ENCODE peak calls at places on chromosomes 5 and 9, in six cellular contexts. H is WTC11, T is GM12865, Q is right atrium auricular region, U is IMR-90, N is AG04449. S is an unnamed sample.
A peak's percentile ranks its signal among the peaks of the same experiment; 100 is the strongest.

GRCh38 chr5:124906339-124907097 is 160.1 kb upstream of the ZNF608 start:
- DNase-seq in Q (peak; percentile 75), H (peak; percentile 22), T (no peak), U (peak; percentile 79), N (peak; percentile 50), S (no peak)

GRCh38 chr5:66498791-66499207 is 97.4 kb upstream of the MAST4 start:
- DNase-seq in N (no peak), H (no peak), U (no peak), Q (no peak), T (peak; percentile 11), S (no peak)

GRCh38 chr9:80086386-80086785 is 514.6 kb downstream of the TLE4 start:
- DNase-seq in U (no peak), H (no peak), Q (no peak), T (no peak), N (no peak), S (no peak)

GRCh38 chr9:92133949-92134604 is 18.9 kb upstream of the SPTLC1 start:
- DNase-seq in H (peak; percentile 93), Q (peak; percentile 79), U (peak; percentile 77), T (peak; percentile 77), N (no peak), S (peak; percentile 32)

GRCh38 chr5:145718956-145719355 is 116.2 kb downstream of the PRELID2 start:
- DNase-seq in H (no peak), U (peak; percentile 65), N (peak; percentile 14), T (no peak), Q (no peak), S (no peak)

GRCh38 chr9:34628656-34629491 is at the start of gene ARID3C:
- DNase-seq in U (no peak), Q (no peak), N (no peak), T (no peak), H (peak; percentile 53), S (no peak)

GRCh38 chr5:135980650-135981049 is 25.9 kb upstream of the LECT2 start:
- DNase-seq in Q (no peak), U (peak; percentile 41), H (no peak), N (no peak), T (no peak), S (no peak)

GRCh38 chr9:92763721-92764380 is 782 bp downstream of the BICD2 start:
- DNase-seq in N (no peak), H (peak; percentile 44), Q (no peak), T (peak; percentile 57), U (no peak), S (no peak)

GRCh38 chr5:151150484-151151262 is 6.9 kb downstream of the ANXA6 start:
- DNase-seq in N (no peak), U (peak; percentile 47), Q (no peak), T (peak; percentile 82), H (no peak), S (no peak)

DNA sequence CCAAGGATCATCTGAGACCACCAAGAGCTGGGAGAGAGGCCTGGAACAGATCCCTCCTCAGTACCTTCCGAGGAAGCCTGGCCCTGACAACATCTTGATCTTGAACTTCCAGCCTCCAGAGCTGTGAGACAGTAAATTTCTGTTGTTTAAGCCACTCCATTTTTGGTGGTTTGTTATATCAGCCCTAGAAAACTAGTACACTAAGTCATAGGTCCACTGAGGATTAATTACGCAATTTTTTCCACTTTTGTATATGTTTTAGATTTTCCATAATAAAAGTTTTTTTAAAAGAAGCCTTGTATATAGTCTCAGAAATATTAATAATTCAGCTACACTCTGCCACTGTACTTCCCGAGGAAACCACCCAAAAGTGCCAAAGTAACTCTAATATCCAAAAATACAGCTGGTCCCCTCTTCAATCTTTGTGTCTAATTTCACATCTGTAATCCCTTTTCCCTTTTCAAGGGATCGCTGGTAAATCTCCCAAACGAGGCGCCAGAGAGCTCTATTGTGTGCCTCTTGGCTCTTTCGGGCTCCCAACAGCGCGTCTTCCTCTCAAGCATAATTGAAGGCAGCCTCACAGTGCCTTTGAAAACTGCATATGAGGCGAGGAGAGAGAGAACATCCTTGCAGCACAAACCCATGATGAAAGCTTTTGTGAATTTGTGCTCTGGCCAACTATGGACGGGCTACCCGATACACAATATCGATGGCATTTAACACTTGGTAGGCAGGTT is 32.7 kb downstream of the PRUNE2 start:
- DNase-seq in Q (no peak), H (peak; percentile 48), N (no peak), U (no peak), T (no peak), S (no peak)
- TF ChIP-seq CTCF in Q (no peak), H (no peak), N (no peak), U (no peak), T (no peak), S (no peak)

GRCh38 chr9:105511486-105511885 is 46.4 kb upstream of the FKTN start:
- DNase-seq in Q (no peak), T (no peak), N (no peak), U (no peak), H (no peak), S (no peak)

GRCh38 chr9:105510024-105510423 is 47.9 kb upstream of the FKTN start:
- DNase-seq in Q (no peak), T (peak; percentile 55), H (no peak), N (peak; percentile 47), U (peak; percentile 89), S (no peak)

GRCh38 chr9:105515811-105516413 is 42.0 kb upstream of the FKTN start:
- DNase-seq in T (no peak), U (no peak), H (peak; percentile 61), Q (no peak), N (no peak), S (no peak)
- TF ChIP-seq CTCF in T (no peak), U (no peak), H (no peak), Q (no peak), N (no peak), S (no peak)

GRCh38 chr9:134445000-134445399 is 118.7 kb downstream of the RXRA start:
- DNase-seq in N (no peak), T (no peak), H (no peak), U (no peak), Q (no peak), S (no peak)

GRCh38 chr9:134442486-134443168 is 116.4 kb downstream of the RXRA start:
- DNase-seq in U (no peak), H (no peak), N (no peak), Q (no peak), T (no peak), S (no peak)

GRCh38 chr9:134442087-134442470 is 115.8 kb downstream of the RXRA start:
- DNase-seq in N (no peak), T (no peak), U (no peak), H (no peak), Q (no peak), S (no peak)

GRCh38 chr9:134444040-134444315 is 117.7 kb downstream of the RXRA start:
- DNase-seq in Q (no peak), N (no peak), U (no peak), T (no peak), H (no peak), S (no peak)

DNA sequence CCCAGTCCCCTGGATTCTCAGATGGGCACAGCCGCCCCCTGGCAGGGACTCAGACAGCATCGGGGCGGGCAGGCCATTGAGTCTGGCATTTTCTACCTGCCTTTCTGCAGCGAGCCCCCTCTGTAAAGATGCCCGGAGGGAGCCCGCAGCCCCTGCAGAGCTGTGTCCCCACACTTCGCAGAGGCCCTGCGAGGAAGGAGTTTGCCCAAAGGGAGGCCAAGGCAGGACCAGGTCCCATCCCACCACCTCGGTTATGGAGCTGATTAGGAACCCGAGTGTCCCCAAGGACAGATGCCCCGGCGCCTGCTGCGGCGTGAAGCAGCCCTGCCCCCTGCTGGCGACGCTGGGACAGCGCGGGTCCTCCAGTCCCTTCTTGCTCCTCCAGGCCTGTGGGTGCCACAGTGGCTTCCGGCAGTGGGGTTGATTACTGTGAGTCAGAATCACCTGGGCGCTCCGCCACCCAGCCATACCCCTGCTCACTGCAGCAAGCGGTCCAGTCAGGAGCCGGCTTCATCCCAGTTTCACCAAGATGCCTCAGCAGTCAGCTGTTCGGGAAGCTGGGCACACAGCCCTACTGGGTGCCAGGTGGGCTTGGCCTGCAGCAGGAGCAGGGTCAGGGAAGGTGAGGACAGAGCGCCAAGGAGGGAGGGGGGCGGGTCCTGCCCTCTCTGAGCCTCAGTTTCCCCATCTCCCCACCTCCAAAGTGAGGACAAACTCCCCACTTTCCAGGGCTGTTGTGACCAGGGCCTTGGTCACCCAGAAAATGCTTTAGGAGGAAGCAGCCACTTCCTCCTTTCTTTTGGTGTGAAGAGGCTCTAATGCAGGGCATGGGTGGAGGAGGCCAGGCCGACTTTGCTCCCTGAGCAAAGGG is 117.1 kb downstream of the RXRA start:
- DNase-seq in T (peak; percentile 90), H (peak; percentile 83), Q (peak; percentile 87), U (peak; percentile 93), N (peak; percentile 40), S (peak; percentile 50)
- TF ChIP-seq CTCF in T (peak; percentile 99), H (peak; percentile 80), Q (peak; percentile 99), U (peak; percentile 96), N (peak; percentile 99), S (peak; percentile 95)

DNA sequence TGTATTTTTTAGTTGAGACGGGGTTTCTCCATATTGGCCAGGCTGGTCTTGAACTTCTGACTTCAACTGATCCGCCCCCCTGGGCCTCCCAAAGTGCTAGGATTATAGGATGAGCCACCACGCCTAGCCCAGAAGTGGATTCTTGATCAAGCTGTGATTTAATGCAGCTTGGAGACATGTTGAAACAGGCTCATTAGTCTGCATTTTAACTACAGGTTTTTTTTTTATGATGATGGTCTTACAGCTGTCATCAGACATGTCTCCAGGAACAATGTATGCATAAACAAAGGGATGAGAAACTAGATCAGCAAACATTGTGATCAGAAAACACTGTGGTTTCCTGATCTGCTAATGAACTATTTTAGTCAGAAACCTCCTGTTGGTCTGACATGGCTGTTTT is 30.0 kb upstream of the PLPP1 start:
- DNase-seq in N (no peak), U (no peak), H (no peak), Q (no peak), T (peak; percentile 64), S (no peak)
- TF ChIP-seq CTCF in N (no peak), U (no peak), H (no peak), Q (no peak), T (no peak), S (no peak)

S was measured in epithelial cell of proximal tubule.